ENCODE peak calls at places on chromosomes 2 and 18, in six cellular contexts. Y is A172, A is substantia nigra, Z is T-cell, T is C1 segment of cervical spinal cord, X is caudate nucleus. U is an unnamed sample.

GRCh38 chr18:61669320-61669719 is 223.5 kb downstream of the RNF152 start:
- DNase-seq in Y (no peak), T (no peak), X (no peak), A (no peak), Z (no peak), U (no peak)

GRCh38 chr2:27377618-27378095 is 2.9 kb downstream of the ZNF513 start:
- DNase-seq in X (no peak), Y (no peak), Z (no peak), T (no peak), A (no peak), U (no peak)

GRCh38 chr2:100793982-100794381 is 26.0 kb upstream of the NPAS2 start:
- DNase-seq in Z (no peak), T (no peak), Y (no peak), A (no peak), X (no peak), U (no peak)

GRCh38 chr2:120750488-120751210 is 15.0 kb downstream of the GLI2 start:
- DNase-seq in Z (no peak), Y (no peak), T (no peak), X (no peak), A (no peak), U (no peak)

GRCh38 chr2:14301331-14301730 is 331.2 kb upstream of the LRATD1 start:
- DNase-seq in T (no peak), Z (no peak), X (no peak), A (no peak), Y (no peak), U (no peak)

GRCh38 chr2:130726614-130727180 is 2.2 kb upstream of the GPR148 start:
- DNase-seq in T (no peak), X (no peak), Y (no peak), Z (no peak), A (no peak), U (no peak)

GRCh38 chr2:70785137-70785911 is 5.1 kb downstream of the FIGLA start:
- DNase-seq in A (peak; percentile 4), Y (peak; percentile 71), Z (peak; percentile 34), X (no peak), T (no peak), U (peak; percentile 6)

GRCh38 chr2:181806039-181806392 is 85.5 kb upstream of the ITPRID2 start:
- DNase-seq in T (no peak), Y (no peak), X (no peak), A (no peak), Z (no peak), U (no peak)

GRCh38 chr2:205259131-205259530 is 423.2 kb upstream of the NRP2 start:
- DNase-seq in T (no peak), A (no peak), Z (no peak), Y (no peak), X (no peak), U (no peak)

GRCh38 chr2:200944467-200945394 is 18.7 kb downstream of the ORC2 start:
- DNase-seq in X (no peak), Y (peak; percentile 89), A (no peak), T (no peak), Z (no peak), U (no peak)

GRCh38 chr2:69065735-69066336 is 52.9 kb downstream of the ANTXR1 start:
- DNase-seq in T (no peak), Y (no peak), A (no peak), Z (no peak), X (no peak), U (no peak)

GRCh38 chr18:7872569-7872968 is 305.5 kb downstream of the PTPRM start:
- DNase-seq in Y (peak; percentile 63), A (no peak), T (no peak), X (no peak), Z (no peak), U (no peak)

GRCh38 chr2:121613774-121614173 is 35.5 kb downstream of the CLASP1 start:
- DNase-seq in Z (no peak), X (no peak), A (no peak), T (no peak), Y (no peak), U (no peak)

GRCh38 chr2:237223208-237223861 is 137.6 kb downstream of the COPS8 start:
- DNase-seq in X (no peak), T (no peak), Y (peak; percentile 98), Z (no peak), A (no peak), U (no peak)

GRCh38 chr2:138997849-138998517 is 217.8 kb upstream of the NXPH2 start:
- DNase-seq in A (no peak), Z (no peak), Y (no peak), T (no peak), X (no peak), U (no peak)

GRCh38 chr2:47265751-47266231 is 110.7 kb upstream of the STPG4 start:
- DNase-seq in T (no peak), Y (no peak), X (no peak), Z (no peak), A (no peak), U (no peak)

GRCh38 chr2:36892805-36893204 is 73.5 kb downstream of the STRN start:
- DNase-seq in T (no peak), Y (no peak), X (no peak), A (no peak), Z (no peak), U (no peak)

GRCh38 chr2:9686061-9686460 is 55.3 kb upstream of the YWHAQ start:
- DNase-seq in A (no peak), Y (peak; percentile 41), X (no peak), T (no peak), Z (no peak), U (no peak)

GRCh38 chr2:134154269-134154668 is 99.6 kb upstream of the MGAT5 start:
- DNase-seq in T (no peak), A (no peak), X (no peak), Y (no peak), Z (no peak), U (no peak)

U was measured in hypothalamus.